ENCODE peak calls at places on chromosomes 13 and 19, in four cellular contexts. S, V, N and Z are unnamed samples. For H3K4me1, the result is how much of the 10 kb centered on the place peaks cover.

GRCh38 chr13:20721454-20722357 is 18.2 kb downstream of the IL17D start:
- DNase-seq in S (peak), V (no peak), N (peak), Z (peak)

GRCh38 chr13:33004454-33004853 is 11.8 kb upstream of the KL start:
- DNase-seq in S (peak), V (no peak), N (no peak), Z (no peak)

GRCh38 chr19:42250666-42251531 is 4.0 kb downstream of the ERF start:
- DNase-seq in S (peak), V (no peak), N (peak), Z (no peak)

GRCh38 chr13:76903544-76904162 is 17.4 kb upstream of the KCTD12 start:
- DNase-seq in S (peak), V (no peak), N (peak), Z (peak)

GRCh38 chr19:42255766-42256750 is 1.1 kb upstream of the ERF start:
- DNase-seq in S (peak), V (no peak), N (peak), Z (peak)

GRCh38 chr19:16116067-16116466 is 4.4 kb downstream of the RAB8A start:
- DNase-seq in S (no peak), V (no peak), N (no peak), Z (no peak)

GRCh38 chr13:51416107-51416506 is 36.7 kb downstream of the INTS6 start:
- DNase-seq in S (no peak), V (no peak), N (no peak), Z (no peak)

GRCh38 chr13:84439108-84439507 is 556.8 kb upstream of the SLITRK1 start:
- DNase-seq in S (no peak), V (no peak), N (peak), Z (no peak)

GRCh38 chr13:28306325-28306724 is 168.0 kb downstream of the PAN3 start:
- DNase-seq in S (no peak), V (no peak), N (no peak), Z (no peak)

GRCh38 chr13:27137759-27138158 is 33.9 kb downstream of the USP12 start:
- DNase-seq in S (no peak), V (no peak), N (no peak), Z (no peak)

GRCh38 chr13:54536112-54536511 is 1507.5 kb downstream of the OLFM4 start:
- DNase-seq in S (no peak), V (no peak), N (no peak), Z (no peak)

GRCh38 chr13:94968040-94968756 is 255.9 kb upstream of the SOX21 start:
- DNase-seq in S (no peak), V (no peak), N (no peak), Z (no peak)

GRCh38 chr13:105193026-105193425 is 1342.4 kb downstream of the EFNB2 start:
- DNase-seq in S (no peak), V (no peak), N (no peak), Z (no peak)

GRCh38 chr19:53883231-53883661 is 1.2 kb downstream of the PRKCG start:
- DNase-seq in S (no peak), V (no peak), N (no peak), Z (no peak)

GRCh38 chr13:76397413-76397812 is 488.8 kb downstream of the KCTD12 start:
- DNase-seq in S (no peak), V (no peak), N (no peak), Z (no peak)

GRCh38 chr19:10651821-10652220 is 2.3 kb upstream of the ILF3 start:
- DNase-seq in S (no peak), V (no peak), N (no peak), Z (no peak)

DNA sequence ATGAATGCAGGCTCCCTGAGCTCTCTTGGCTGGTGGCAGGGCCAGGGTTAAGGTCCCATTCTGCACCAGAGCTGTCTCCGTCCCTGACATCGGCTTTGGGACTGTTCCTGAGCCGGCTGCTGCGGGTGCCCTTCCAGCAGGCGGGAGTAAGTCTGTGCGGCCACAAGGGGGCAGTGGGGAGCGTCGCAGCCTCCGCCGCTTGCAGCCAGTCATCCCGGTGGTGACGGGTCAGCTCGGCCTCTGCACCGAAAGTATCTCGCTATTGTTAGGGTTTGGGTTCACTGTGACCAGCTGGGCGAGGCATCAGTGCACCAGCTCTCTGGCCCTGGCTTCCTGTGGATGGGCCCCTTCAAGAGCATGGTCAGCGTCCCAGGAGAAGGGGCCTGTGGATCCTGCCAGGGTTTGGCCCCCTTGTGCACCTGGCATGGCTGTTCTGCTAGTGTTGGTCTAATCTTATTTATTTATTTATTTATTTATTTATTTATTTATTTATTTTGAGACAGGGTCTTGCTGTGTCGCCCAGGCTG is 15.1 kb downstream of the NDUFB7 start:
- DNase-seq in S (peak), V (no peak), N (peak), Z (peak)
- H3K27ac ChIP-seq in S (no peak), V (peak), N (no peak), Z (no peak)

GRCh38 chr13:75363371-75363770 is 118.6 kb downstream of the TBC1D4 start:
- DNase-seq in S (no peak), V (no peak), N (no peak), Z (no peak)
- H3K4me1 ChIP-seq in S (under half), V (under half), N (under half), Z (under half)

GRCh38 chr19:6227941-6228325 is 51.8 kb downstream of the MLLT1 start:
- DNase-seq in S (no peak), V (no peak), N (no peak), Z (no peak)

GRCh38 chr19:6226012-6226411 is 53.8 kb downstream of the MLLT1 start:
- DNase-seq in S (no peak), V (no peak), N (no peak), Z (no peak)

GRCh38 chr19:6225232-6225635 is 54.5 kb downstream of the MLLT1 start:
- DNase-seq in S (no peak), V (no peak), N (no peak), Z (no peak)

GRCh38 chr19:6227156-6227940 is 52.4 kb downstream of the MLLT1 start:
- DNase-seq in S (no peak), V (no peak), N (no peak), Z (peak)

DNA sequence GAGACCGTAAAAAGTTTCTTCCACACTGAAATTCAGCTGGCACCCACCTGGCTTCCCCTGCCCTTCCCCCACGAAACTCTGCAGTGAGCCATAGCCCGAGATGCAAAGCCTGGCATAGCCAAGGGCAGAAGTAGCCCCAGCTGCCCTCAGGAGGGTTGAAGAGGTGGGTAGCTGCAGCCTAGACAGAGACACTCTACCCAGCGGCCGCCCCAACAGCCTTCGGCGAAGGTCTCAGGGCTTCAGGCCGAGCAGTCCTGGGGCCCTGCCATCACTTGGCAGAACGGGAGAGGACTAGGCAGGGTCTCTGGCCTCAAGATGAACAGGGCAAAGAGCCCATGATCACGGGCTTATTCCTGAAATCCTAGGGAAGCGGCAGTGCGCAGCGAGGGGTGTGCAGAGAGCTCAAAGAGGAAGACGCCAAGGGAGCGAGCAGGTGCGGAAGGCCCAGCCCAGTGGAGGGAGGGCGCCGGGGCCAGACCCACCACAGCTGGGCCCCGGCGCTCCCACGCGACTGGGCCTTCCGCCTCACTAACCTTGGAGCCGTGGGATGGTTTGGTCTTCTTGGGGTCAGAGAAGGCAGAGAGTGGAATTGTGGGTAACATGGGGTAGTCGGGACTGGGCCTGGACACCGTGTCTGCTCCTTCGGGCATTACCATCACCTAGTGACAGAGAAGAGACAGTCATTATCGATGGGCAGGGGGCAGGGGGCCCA is 53.2 kb downstream of the MLLT1 start:
- DNase-seq in S (no peak), V (no peak), N (no peak), Z (no peak)
- H3K27ac ChIP-seq in S (no peak), V (no peak), N (no peak), Z (no peak)

GRCh38 chr13:37510441-37510840 is 88.1 kb downstream of the POSTN start:
- DNase-seq in S (no peak), V (no peak), N (no peak), Z (no peak)
- H3K4me1 ChIP-seq in S (under half), V (under half), N (under half), Z (under half)

DNA sequence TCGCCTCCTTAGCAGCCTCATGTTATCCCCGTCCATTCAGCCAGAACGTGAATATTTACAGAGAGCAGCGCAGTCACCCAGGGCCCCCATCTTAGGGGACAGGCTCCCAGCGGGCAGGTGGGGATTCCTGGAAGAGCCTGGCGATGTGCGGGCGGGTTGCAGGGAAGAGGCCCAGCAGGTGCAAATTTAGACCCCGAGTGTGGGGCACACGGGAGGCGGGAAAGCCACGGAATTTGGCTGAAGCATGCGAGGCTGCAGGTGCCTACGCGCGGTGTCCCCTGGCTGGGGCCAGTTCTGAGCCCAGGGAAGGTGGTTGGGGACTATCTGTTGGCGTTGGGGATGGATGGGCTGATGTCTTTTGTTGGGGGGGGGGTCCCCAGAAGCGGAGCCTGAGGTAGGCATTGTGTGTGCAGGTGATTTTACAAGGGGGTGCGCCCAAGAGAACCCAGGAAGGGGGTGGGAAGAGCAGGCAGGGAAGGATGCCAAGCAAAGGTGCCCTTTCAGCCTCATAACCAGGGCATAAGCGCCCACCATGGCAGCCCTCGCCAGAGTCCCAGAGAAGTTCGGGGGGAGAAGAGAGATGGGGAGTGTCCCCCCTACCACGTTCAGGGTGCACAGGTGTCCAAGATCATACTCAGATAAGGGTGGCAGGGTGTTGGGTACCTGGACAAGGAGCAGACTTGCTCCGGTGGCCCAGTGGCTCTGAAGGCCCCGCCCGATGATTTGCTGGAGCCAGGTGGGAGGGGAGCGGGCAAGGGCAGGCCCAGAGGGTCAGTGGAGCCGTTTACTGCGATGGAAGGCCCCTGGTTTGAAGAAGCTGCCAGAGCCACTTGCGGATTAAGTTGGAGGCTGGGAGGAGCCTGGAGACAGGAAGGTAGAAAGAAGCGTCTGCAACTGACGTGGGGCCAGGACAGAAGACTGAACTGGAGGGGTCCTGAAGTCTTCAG is 1.2 kb downstream of the TPGS1 start:
- DNase-seq in S (no peak), V (no peak), N (no peak), Z (no peak)
- H3K27ac ChIP-seq in S (no peak), V (no peak), N (no peak), Z (no peak)

GRCh38 chr13:110319774-110320509 is 12.9 kb downstream of the COL4A2 start:
- DNase-seq in S (no peak), V (no peak), N (peak), Z (no peak)
- H3K4me1 ChIP-seq in S (under half), V (half or more), N (under half), Z (under half)

DNA sequence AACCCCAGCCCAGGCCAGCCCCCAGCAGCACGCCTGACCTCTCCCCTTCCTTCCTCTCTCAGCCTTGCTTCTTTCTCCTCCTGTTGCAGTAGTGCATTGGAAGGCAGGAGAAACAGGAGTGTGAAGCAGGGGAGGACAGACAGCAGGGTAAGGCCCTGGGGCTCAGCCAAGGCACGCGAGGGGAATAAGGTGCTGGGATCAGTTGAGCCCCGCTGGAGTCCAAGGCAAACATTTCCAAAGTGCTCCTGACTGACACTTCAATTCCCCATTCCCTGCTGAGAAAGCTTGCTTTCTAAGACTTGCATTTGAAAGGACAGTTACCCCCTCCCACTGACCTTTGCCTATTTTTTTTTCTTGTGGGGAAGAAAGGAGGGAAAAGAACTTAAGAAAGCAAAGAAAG is 73.1 kb upstream of the OLFM4 start:
- DNase-seq in S (no peak), V (no peak), N (no peak), Z (no peak)
- H3K27ac ChIP-seq in S (no peak), V (no peak), N (no peak), Z (no peak)

GRCh38 chr19:40663712-40664692 is 26.4 kb downstream of the NUMBL start:
- DNase-seq in S (peak), V (no peak), N (peak), Z (no peak)

GRCh38 chr19:40667602-40668001 is 22.8 kb downstream of the NUMBL start:
- DNase-seq in S (no peak), V (no peak), N (no peak), Z (no peak)

GRCh38 chr19:40662925-40663711 is 27.3 kb downstream of the NUMBL start:
- DNase-seq in S (peak), V (peak), N (peak), Z (peak)

GRCh38 chr19:40668991-40669614 is 21.3 kb downstream of the NUMBL start:
- DNase-seq in S (no peak), V (no peak), N (no peak), Z (no peak)

GRCh38 chr19:40666803-40667438 is 23.5 kb downstream of the NUMBL start:
- DNase-seq in S (no peak), V (no peak), N (no peak), Z (no peak)
- H3K4me1 ChIP-seq in S (under half), V (under half), N (under half), Z (under half)